ENCODE peak calls at places on chromosomes 4 and X, in five cellular contexts. A is breast epithelium, I is K562, R is right lobe of liver, F is Peyer's patch. H is an unnamed sample.

GRCh38 chr4:152065545-152065944 is 304.7 kb upstream of the GATB start:
- DNase-seq in I (no peak), R (no peak), F (no peak), A (no peak), H (no peak)

GRCh38 chrX:68999931-69000330 is 165.3 kb downstream of the PJA1 start:
- DNase-seq in R (no peak), A (no peak), F (no peak), I (no peak), H (no peak)

GRCh38 chr4:88158360-88159136 is at the start of gene ABCG2:
- DNase-seq in F (no peak), A (no peak), R (peak), I (peak), H (peak)

GRCh38 chr4:33831667-33832066 is 2412.6 kb downstream of the ARAP2 start:
- DNase-seq in I (no peak), F (no peak), R (no peak), A (no peak), H (no peak)

GRCh38 chrX:115344885-115345653 is 55.6 kb downstream of the LUZP4 start:
- DNase-seq in F (no peak), I (no peak), R (peak), A (peak), H (no peak)

GRCh38 chr4:22552802-22553201 is 36.9 kb upstream of the ADGRA3 start:
- DNase-seq in I (no peak), R (no peak), A (no peak), F (no peak), H (no peak)

GRCh38 chr4:160848901-160849735 is 1314.7 kb downstream of the FSTL5 start:
- DNase-seq in R (no peak), I (no peak), A (no peak), F (no peak), H (no peak)

GRCh38 chr4:138910914-138911336 is 104.7 kb upstream of the NOCT start:
- DNase-seq in A (peak), F (no peak), R (peak), I (peak), H (peak)

GRCh38 chr4:153151535-153152452 is 52.4 kb upstream of the TRIM2 start:
- DNase-seq in R (no peak), I (peak), F (no peak), A (no peak), H (no peak)

GRCh38 chrX:68261060-68261672 is 172.1 kb downstream of the OPHN1 start:
- DNase-seq in A (no peak), R (no peak), I (no peak), F (no peak), H (no peak)

GRCh38 chrX:53456254-53456653 is 22.1 kb upstream of the HSD17B10 start:
- DNase-seq in I (no peak), R (no peak), F (no peak), A (no peak), H (no peak)

GRCh38 chrX:74449937-74450330 is 28.6 kb downstream of the SLC16A2 start:
- DNase-seq in A (no peak), R (no peak), I (no peak), F (no peak), H (no peak)

GRCh38 chr4:26116057-26116456 is 202.0 kb downstream of the SMIM20 start:
- DNase-seq in A (no peak), R (no peak), F (no peak), I (no peak), H (no peak)

GRCh38 chr4:3869661-3870566 is 103.7 kb downstream of the ADRA2C start:
- DNase-seq in I (no peak), A (no peak), R (peak), F (no peak), H (no peak)

GRCh38 chrX:40012800-40013682 is 84.7 kb downstream of the BCOR start:
- DNase-seq in R (peak), I (peak), A (peak), F (peak), H (peak)

GRCh38 chr4:80216100-80216761 is 18.9 kb downstream of the PRDM8 start:
- DNase-seq in I (no peak), R (no peak), F (no peak), A (no peak), H (no peak)

GRCh38 chr4:742742-743311 is 37.2 kb downstream of the PCGF3 start:
- DNase-seq in F (peak), A (peak), I (peak), R (peak), H (peak)

GRCh38 chr4:11455201-11455835 is 26.6 kb upstream of the HS3ST1 start:
- DNase-seq in I (no peak), A (no peak), F (no peak), R (no peak), H (no peak)
- TF ChIP-seq POLR2A in I (no peak), A (no peak), F (no peak), R (no peak), H (no peak)

GRCh38 chr4:47330856-47331255 is 132.6 kb downstream of the COMMD8 start:
- DNase-seq in R (no peak), I (no peak), A (no peak), F (no peak), H (no peak)
- TF ChIP-seq POLR2A in R (no peak), I (no peak), A (no peak), F (no peak), H (no peak)

DNA sequence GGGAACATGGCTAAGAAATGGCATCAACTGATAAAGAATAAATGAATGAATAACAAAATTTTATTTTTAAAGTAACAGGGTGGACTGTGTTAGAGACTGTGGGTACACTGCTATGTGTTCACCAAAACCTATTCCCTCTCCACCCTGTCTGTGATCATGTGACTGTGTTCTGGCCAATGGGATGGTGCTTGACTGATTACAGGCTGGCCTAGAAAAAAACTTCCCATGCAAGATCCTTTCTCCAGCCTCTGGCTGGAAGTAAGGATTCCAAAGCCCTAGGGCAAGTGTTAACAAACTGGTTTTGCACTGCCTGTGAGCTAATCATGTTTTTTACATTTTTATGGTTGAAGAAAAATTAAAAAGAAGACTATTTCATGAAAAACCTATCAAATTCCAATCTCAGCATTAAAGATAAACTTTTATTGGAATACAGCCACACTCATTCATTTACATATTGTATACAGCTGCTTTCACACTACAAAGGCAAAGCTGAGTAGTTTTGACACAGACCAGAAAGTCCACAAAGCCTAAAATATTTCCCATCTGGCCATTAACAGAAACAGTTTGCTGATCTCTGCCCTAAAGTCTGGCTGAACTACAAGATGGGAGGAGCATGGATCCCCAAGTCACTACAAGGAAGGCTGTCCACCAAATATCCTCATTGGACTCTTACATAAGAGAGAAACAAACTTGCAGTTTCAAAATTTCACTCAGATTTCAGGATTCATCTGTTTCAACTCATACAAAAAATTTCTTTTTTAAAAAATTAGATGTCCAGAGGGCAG is 133.2 kb downstream of the ARHGAP6 start:
- DNase-seq in A (no peak), R (no peak), I (peak), F (no peak), H (peak)
- TF ChIP-seq POLR2A in A (no peak), R (no peak), I (no peak), F (no peak), H (no peak)

GRCh38 chrX:19990519-19991349 is at the start of gene BCLAF3:
- DNase-seq in I (peak), R (peak), A (peak), F (peak), H (peak)
- TF ChIP-seq POLR2A in I (no peak), R (no peak), A (no peak), F (no peak), H (no peak)

GRCh38 chrX:107675823-107676555 is 47.7 kb downstream of the PRPS1 start:
- DNase-seq in I (no peak), F (no peak), A (no peak), R (peak), H (peak)

GRCh38 chrX:107677909-107678308 is 49.6 kb downstream of the PRPS1 start:
- DNase-seq in A (no peak), R (no peak), I (no peak), F (no peak), H (no peak)

GRCh38 chrX:107675365-107675654 is 47.0 kb downstream of the PRPS1 start:
- DNase-seq in A (no peak), R (no peak), I (no peak), F (no peak), H (no peak)

GRCh38 chrX:107677501-107677901 is 49.2 kb downstream of the PRPS1 start:
- DNase-seq in F (no peak), R (no peak), A (no peak), I (no peak), H (no peak)

DNA sequence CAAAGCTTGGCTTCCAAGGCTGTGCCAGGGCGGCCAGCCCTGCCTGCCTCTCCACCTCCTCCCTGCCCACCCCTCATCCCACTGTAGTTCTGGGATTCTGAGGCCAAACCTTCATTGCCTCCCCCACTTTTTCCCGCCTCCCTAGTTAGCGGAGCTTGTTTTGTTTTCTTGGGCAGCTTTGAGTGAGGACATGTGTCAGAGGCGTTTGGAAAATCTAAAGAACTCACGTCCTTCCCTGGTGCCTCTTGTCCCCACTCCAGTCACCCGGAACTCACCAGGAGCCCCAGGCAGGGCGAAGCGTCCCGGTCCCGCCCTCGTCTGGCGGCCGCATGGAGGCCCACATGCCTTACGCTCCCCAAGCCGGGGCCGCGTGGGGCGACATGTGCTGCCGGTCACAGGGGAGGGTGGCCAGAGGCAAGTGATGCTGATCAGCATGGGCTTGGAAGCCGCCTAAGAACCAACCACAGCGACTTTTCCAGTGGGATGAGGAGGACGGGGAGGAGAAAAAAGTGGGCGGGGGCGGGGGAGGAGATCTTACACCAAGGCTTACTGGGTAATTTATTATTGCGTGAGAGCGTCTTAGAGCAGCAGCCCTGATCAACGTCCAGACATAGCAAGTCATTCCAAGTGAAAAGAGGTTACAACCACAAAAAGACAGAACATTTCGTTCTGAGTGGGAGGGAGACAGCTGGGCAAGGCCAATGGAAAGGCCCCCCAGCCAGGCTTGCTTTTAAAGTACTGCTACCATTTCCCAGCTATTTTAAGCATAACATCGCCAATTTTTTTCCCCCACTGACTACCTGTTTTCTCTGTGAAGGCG is 48.5 kb downstream of the PRPS1 start:
- DNase-seq in A (peak), I (peak), R (peak), F (peak), H (peak)
- TF ChIP-seq POLR2A in A (no peak), I (peak), R (peak), F (peak), H (peak)

H was measured in erythroblast.